ENCODE peak calls at places on chromosomes 1 and 21, in four cellular contexts. One of them, this sample, is unnamed.
A peak's percentile ranks its signal among the peaks of the same experiment; 100 is the strongest.

GRCh38 chr1:229048896-229049295 is 222.0 kb upstream of the RAB4A start:
- DNase-seq in PC-3: no peak
- DNase-seq in sigmoid colon: no peak
- DNase-seq in thyroid gland: no peak
- DNase-seq in this sample: no peak

GRCh38 chr1:197686231-197686630 is 89.0 kb downstream of the DENND1B start:
- DNase-seq in PC-3: no peak
- DNase-seq in sigmoid colon: no peak
- DNase-seq in thyroid gland: no peak
- DNase-seq in this sample: no peak

GRCh38 chr1:20377516-20378270 is 87.0 kb downstream of the VWA5B1 start:
- DNase-seq in PC-3: no peak
- DNase-seq in sigmoid colon: peak; percentile 51
- DNase-seq in thyroid gland: no peak
- DNase-seq in this sample: no peak

GRCh38 chr1:42949312-42950145 is 9.1 kb downstream of the SLC2A1 start:
- DNase-seq in PC-3: no peak
- DNase-seq in sigmoid colon: no peak
- DNase-seq in thyroid gland: peak; percentile 80
- DNase-seq in this sample: no peak

GRCh38 chr1:43383449-43383848 is 6.2 kb downstream of the MED8 start:
- DNase-seq in PC-3: peak; percentile 60
- DNase-seq in sigmoid colon: no peak
- DNase-seq in thyroid gland: peak; percentile 26
- DNase-seq in this sample: no peak

GRCh38 chr1:223771814-223772770 is 59.8 kb downstream of the CAPN2 start:
- DNase-seq in PC-3: peak; percentile 93
- DNase-seq in sigmoid colon: peak; percentile 25
- DNase-seq in thyroid gland: peak; percentile 90
- DNase-seq in this sample: peak; percentile 73

GRCh38 chr1:115768549-115768948 is at the start of gene CASQ2:
- DNase-seq in PC-3: no peak
- DNase-seq in sigmoid colon: peak; percentile 78
- DNase-seq in thyroid gland: no peak
- DNase-seq in this sample: no peak

GRCh38 chr1:201142011-201142853 is 12.0 kb downstream of the TMEM9 start:
- DNase-seq in PC-3: no peak
- DNase-seq in sigmoid colon: no peak
- DNase-seq in thyroid gland: no peak
- DNase-seq in this sample: no peak

GRCh38 chr1:85579619-85580018 is 942 bp upstream of the CCN1 start:
- DNase-seq in PC-3: peak; percentile 75
- DNase-seq in sigmoid colon: peak; percentile 77
- DNase-seq in thyroid gland: peak; percentile 52
- DNase-seq in this sample: no peak

GRCh38 chr1:153791856-153792253 is 16.6 kb downstream of the SLC27A3 start:
- DNase-seq in PC-3: no peak
- DNase-seq in sigmoid colon: peak; percentile 68
- DNase-seq in thyroid gland: no peak
- DNase-seq in this sample: no peak

GRCh38 chr1:36653850-36654249 is 171.1 kb upstream of the CSF3R start:
- DNase-seq in PC-3: peak; percentile 5
- DNase-seq in sigmoid colon: no peak
- DNase-seq in thyroid gland: peak; percentile 87
- DNase-seq in this sample: peak; percentile 37

GRCh38 chr1:60874703-60875102 is 207.7 kb upstream of the NFIA start:
- DNase-seq in PC-3: peak; percentile 76
- DNase-seq in sigmoid colon: no peak
- DNase-seq in thyroid gland: no peak
- DNase-seq in this sample: no peak

GRCh38 chr1:197787623-197788536 is 12.6 kb upstream of the DENND1B start:
- DNase-seq in PC-3: no peak
- DNase-seq in sigmoid colon: no peak
- DNase-seq in thyroid gland: no peak
- DNase-seq in this sample: no peak

GRCh38 chr1:65658122-65658521 is 134.6 kb upstream of the PDE4B start:
- DNase-seq in PC-3: peak; percentile 14
- DNase-seq in sigmoid colon: no peak
- DNase-seq in thyroid gland: no peak
- DNase-seq in this sample: no peak

GRCh38 chr21:17523007-17523451 is 10.2 kb downstream of the CXADR start:
- DNase-seq in PC-3: peak; percentile 63
- DNase-seq in sigmoid colon: no peak
- DNase-seq in thyroid gland: no peak
- DNase-seq in this sample: no peak

GRCh38 chr1:44330935-44331334 is 24.1 kb downstream of the ERI3 start:
- DNase-seq in PC-3: no peak
- DNase-seq in sigmoid colon: no peak
- DNase-seq in thyroid gland: no peak
- DNase-seq in this sample: no peak

DNA sequence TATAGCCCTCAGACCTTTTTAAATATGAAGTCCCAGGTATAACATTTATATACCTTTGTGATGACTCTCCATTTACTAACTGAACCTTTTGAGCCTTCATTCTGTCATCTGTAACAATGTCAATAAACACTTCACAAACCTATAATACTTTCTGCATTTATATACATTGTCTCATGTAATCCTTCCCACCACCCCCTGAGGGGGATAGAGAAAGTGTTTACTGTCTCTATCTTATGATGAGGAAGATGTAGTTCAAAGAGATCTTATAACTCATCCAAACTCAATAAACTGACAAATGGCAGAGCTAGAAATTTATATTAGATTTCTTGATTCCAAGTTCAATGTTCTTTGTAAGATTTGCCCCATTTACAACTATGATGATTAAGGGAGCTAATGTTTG is 48.3 kb upstream of the CR2 start:
- DNase-seq in PC-3: peak; percentile 28
- DNase-seq in sigmoid colon: no peak
- DNase-seq in thyroid gland: no peak
- DNase-seq in this sample: no peak
- TF ChIP-seq CTCF in PC-3: no peak
- TF ChIP-seq CTCF in sigmoid colon: no peak
- TF ChIP-seq CTCF in thyroid gland: no peak
- TF ChIP-seq CTCF in this sample: no peak

DNA sequence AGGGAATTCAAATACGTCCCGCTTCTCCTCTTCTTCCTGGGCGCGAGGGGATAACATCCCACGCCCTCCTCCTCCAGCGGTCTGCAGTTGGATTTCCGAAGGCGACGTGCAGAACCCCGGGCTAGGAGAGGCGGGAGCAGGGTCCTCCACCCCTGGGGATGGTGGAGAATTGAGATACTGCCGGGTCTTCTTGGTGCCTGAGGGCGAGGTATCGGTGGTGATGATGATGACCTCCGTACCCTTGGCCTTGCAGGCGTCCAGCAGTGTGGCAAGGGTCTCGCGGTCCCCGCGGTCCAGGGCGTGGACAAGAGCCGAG is 3.2 kb upstream of the LIX1L start:
- DNase-seq in PC-3: no peak
- DNase-seq in sigmoid colon: no peak
- DNase-seq in thyroid gland: no peak
- DNase-seq in this sample: no peak
- H3K4me1 ChIP-seq in PC-3: peaks cover 52% of the 10 kb centered on the region
- H3K4me1 ChIP-seq in sigmoid colon: peaks cover 66% of the 10 kb centered on the region
- H3K4me1 ChIP-seq in thyroid gland: peaks cover 27% of the 10 kb centered on the region
- H3K4me1 ChIP-seq in this sample: peaks cover 16% of the 10 kb centered on the region

GRCh38 chr1:235069171-235069570 is 59.5 kb downstream of the TOMM20 start:
- DNase-seq in PC-3: no peak
- DNase-seq in sigmoid colon: no peak
- DNase-seq in thyroid gland: no peak
- DNase-seq in this sample: no peak
- H3K4me3 ChIP-seq in PC-3: no peak overlapping the region
- H3K4me3 ChIP-seq in sigmoid colon: no peak overlapping the region
- H3K4me3 ChIP-seq in thyroid gland: no peak overlapping the region
- H3K4me3 ChIP-seq in this sample: no peak overlapping the region

GRCh38 chr1:236063551-236063918 is 1.4 kb downstream of the NID1 start:
- DNase-seq in PC-3: no peak
- DNase-seq in sigmoid colon: no peak
- DNase-seq in thyroid gland: no peak
- DNase-seq in this sample: no peak

GRCh38 chr1:236063919-236064673 is 794 bp downstream of the NID1 start:
- DNase-seq in PC-3: peak; percentile 47
- DNase-seq in sigmoid colon: peak; percentile 95
- DNase-seq in thyroid gland: peak; percentile 40
- DNase-seq in this sample: peak; percentile 36

GRCh38 chr1:236065509-236066005 is 667 bp upstream of the NID1 start:
- DNase-seq in PC-3: no peak
- DNase-seq in sigmoid colon: no peak
- DNase-seq in thyroid gland: no peak
- DNase-seq in this sample: no peak

GRCh38 chr1:236066054-236066453 is 1.2 kb upstream of the NID1 start:
- DNase-seq in PC-3: no peak
- DNase-seq in sigmoid colon: peak; percentile 82
- DNase-seq in thyroid gland: no peak
- DNase-seq in this sample: no peak

DNA sequence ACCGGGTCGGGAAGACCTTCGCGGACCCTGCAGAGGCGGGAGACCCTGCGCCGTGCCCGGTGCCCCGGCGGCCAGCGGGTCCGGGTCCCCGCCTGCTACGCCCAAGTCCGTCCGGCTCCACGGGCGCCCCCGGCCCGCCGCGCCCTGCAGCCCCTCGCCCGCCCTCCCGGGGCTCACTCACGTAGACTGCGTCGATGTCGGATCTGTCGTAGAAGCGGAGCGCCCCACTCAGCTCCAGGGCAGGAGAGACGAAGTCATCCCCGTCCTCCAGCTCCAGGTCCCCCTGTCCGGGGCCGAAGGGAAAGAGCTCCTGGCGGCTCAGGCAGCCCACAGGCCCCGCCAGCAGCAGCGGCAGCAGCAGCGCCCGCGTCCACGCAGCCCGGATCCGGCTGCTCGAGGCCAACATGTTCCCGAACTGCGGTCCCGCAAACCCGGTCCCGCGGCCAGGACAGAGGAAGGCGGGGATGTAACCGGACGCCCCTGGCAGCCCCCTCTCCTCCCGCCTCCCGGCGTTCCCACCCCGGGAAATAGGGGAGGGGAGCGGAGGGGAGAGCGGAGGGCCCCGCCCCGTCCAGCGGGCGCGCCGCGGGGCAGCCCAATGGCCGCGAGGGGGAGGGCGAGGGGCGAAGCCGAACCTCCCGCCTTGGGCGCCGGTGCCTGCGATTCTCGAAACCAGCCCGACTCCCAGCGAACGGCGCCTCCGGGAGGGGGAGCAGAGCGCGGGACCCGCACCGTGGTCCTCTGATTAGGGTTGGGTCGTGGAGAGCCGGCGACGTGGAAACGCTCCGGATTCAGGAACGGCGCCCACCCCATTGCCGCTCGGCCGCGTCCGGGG is at the start of gene NID1:
- DNase-seq in PC-3: peak; percentile 71
- DNase-seq in sigmoid colon: peak; percentile 98
- DNase-seq in thyroid gland: peak; percentile 61
- DNase-seq in this sample: peak; percentile 50
- TF ChIP-seq CTCF in PC-3: no peak
- TF ChIP-seq CTCF in sigmoid colon: no peak
- TF ChIP-seq CTCF in thyroid gland: peak; percentile 15
- TF ChIP-seq CTCF in this sample: no peak

GRCh38 chr1:14522331-14523241 is 75.9 kb upstream of the KAZN start:
- DNase-seq in PC-3: peak; percentile 86
- DNase-seq in sigmoid colon: peak; percentile 90
- DNase-seq in thyroid gland: no peak
- DNase-seq in this sample: no peak

GRCh38 chr1:14517813-14518180 is 80.7 kb upstream of the KAZN start:
- DNase-seq in PC-3: no peak
- DNase-seq in sigmoid colon: no peak
- DNase-seq in thyroid gland: no peak
- DNase-seq in this sample: no peak

GRCh38 chr1:14521602-14522001 is 76.9 kb upstream of the KAZN start:
- DNase-seq in PC-3: no peak
- DNase-seq in sigmoid colon: no peak
- DNase-seq in thyroid gland: no peak
- DNase-seq in this sample: no peak

GRCh38 chr1:14520514-14521163 is 77.8 kb upstream of the KAZN start:
- DNase-seq in PC-3: no peak
- DNase-seq in sigmoid colon: peak; percentile 28
- DNase-seq in thyroid gland: no peak
- DNase-seq in this sample: no peak

GRCh38 chr1:14519976-14520375 is 78.5 kb upstream of the KAZN start:
- DNase-seq in PC-3: peak; percentile 62
- DNase-seq in sigmoid colon: no peak
- DNase-seq in thyroid gland: no peak
- DNase-seq in this sample: no peak
- H3K4me1 ChIP-seq in PC-3: peaks cover 60% of the 10 kb centered on the region
- H3K4me1 ChIP-seq in sigmoid colon: peaks cover 37% of the 10 kb centered on the region
- H3K4me1 ChIP-seq in thyroid gland: no peaks in the 10 kb centered on the region
- H3K4me1 ChIP-seq in this sample: no peaks in the 10 kb centered on the region

GRCh38 chr1:110846861-110847260 is 26.1 kb upstream of the CD53 start:
- DNase-seq in PC-3: no peak
- DNase-seq in sigmoid colon: no peak
- DNase-seq in thyroid gland: no peak
- DNase-seq in this sample: no peak
- H3K4me3 ChIP-seq in PC-3: no peak overlapping the region
- H3K4me3 ChIP-seq in sigmoid colon: no peak overlapping the region
- H3K4me3 ChIP-seq in thyroid gland: no peak overlapping the region
- H3K4me3 ChIP-seq in this sample: no peak overlapping the region

GRCh38 chr1:203038217-203038741 is 12.0 kb downstream of the PPFIA4 start:
- DNase-seq in PC-3: peak; percentile 63
- DNase-seq in sigmoid colon: peak; percentile 84
- DNase-seq in thyroid gland: no peak
- DNase-seq in this sample: no peak
- TF ChIP-seq CTCF in PC-3: peak; percentile 43
- TF ChIP-seq CTCF in sigmoid colon: no peak
- TF ChIP-seq CTCF in thyroid gland: no peak
- TF ChIP-seq CTCF in this sample: no peak